ENCODE peak calls at places on chromosomes 3 and 15, in five cellular contexts. One of them, this sample, is unnamed.

GRCh38 chr3:140469491-140469890 is 208.4 kb upstream of the TRIM42 start:
- DNase-seq in HepG2: no peak
- DNase-seq in GM12892: no peak
- DNase-seq in SK-N-SH: no peak
- DNase-seq in HCT116: no peak
- DNase-seq in this sample: no peak

GRCh38 chr3:170331143-170331542 is 26.4 kb upstream of the SKIL start:
- DNase-seq in HepG2: peak
- DNase-seq in GM12892: no peak
- DNase-seq in SK-N-SH: no peak
- DNase-seq in HCT116: no peak
- DNase-seq in this sample: peak

GRCh38 chr3:14298442-14298841 is 104.0 kb upstream of the SLC6A6 start:
- DNase-seq in HepG2: no peak
- DNase-seq in GM12892: no peak
- DNase-seq in SK-N-SH: no peak
- DNase-seq in HCT116: no peak
- DNase-seq in this sample: no peak

GRCh38 chr3:141397996-141398395 is 29.7 kb downstream of the ZBTB38 start:
- DNase-seq in HepG2: no peak
- DNase-seq in GM12892: no peak
- DNase-seq in SK-N-SH: no peak
- DNase-seq in HCT116: no peak
- DNase-seq in this sample: no peak

GRCh38 chr3:126449621-126450051 is 26.1 kb downstream of the ZXDC start:
- DNase-seq in HepG2: no peak
- DNase-seq in GM12892: no peak
- DNase-seq in SK-N-SH: no peak
- DNase-seq in HCT116: no peak
- DNase-seq in this sample: no peak

GRCh38 chr3:63976166-63976861 is 47.0 kb downstream of the PSMD6 start:
- DNase-seq in HepG2: peak
- DNase-seq in GM12892: no peak
- DNase-seq in SK-N-SH: no peak
- DNase-seq in HCT116: no peak
- DNase-seq in this sample: no peak

GRCh38 chr3:175836622-175837021 is 977.5 kb downstream of the NAALADL2 start:
- DNase-seq in HepG2: no peak
- DNase-seq in GM12892: no peak
- DNase-seq in SK-N-SH: no peak
- DNase-seq in HCT116: no peak
- DNase-seq in this sample: no peak

GRCh38 chr3:11140054-11140712 is 14.1 kb upstream of the HRH1 start:
- DNase-seq in HepG2: no peak
- DNase-seq in GM12892: no peak
- DNase-seq in SK-N-SH: no peak
- DNase-seq in HCT116: no peak
- DNase-seq in this sample: no peak

GRCh38 chr3:192409203-192409837 is 318.0 kb downstream of the FGF12 start:
- DNase-seq in HepG2: no peak
- DNase-seq in GM12892: peak
- DNase-seq in SK-N-SH: peak
- DNase-seq in HCT116: no peak
- DNase-seq in this sample: peak

GRCh38 chr3:121648219-121648958 is 12.3 kb downstream of the HCLS1 start:
- DNase-seq in HepG2: no peak
- DNase-seq in GM12892: no peak
- DNase-seq in SK-N-SH: no peak
- DNase-seq in HCT116: no peak
- DNase-seq in this sample: no peak

GRCh38 chr3:36244728-36245127 is 135.6 kb upstream of the STAC start:
- DNase-seq in HepG2: no peak
- DNase-seq in GM12892: no peak
- DNase-seq in SK-N-SH: no peak
- DNase-seq in HCT116: no peak
- DNase-seq in this sample: no peak

GRCh38 chr3:114408763-114409162 is 114.9 kb downstream of the TIGIT start:
- DNase-seq in HepG2: no peak
- DNase-seq in GM12892: no peak
- DNase-seq in SK-N-SH: peak
- DNase-seq in HCT116: no peak
- DNase-seq in this sample: no peak

GRCh38 chr3:155391583-155391982 is 98.1 kb upstream of the STRIT1 start:
- DNase-seq in HepG2: no peak
- DNase-seq in GM12892: no peak
- DNase-seq in SK-N-SH: peak
- DNase-seq in HCT116: peak
- DNase-seq in this sample: no peak

GRCh38 chr3:165451671-165452070 is 255.5 kb upstream of the SLITRK3 start:
- DNase-seq in HepG2: no peak
- DNase-seq in GM12892: no peak
- DNase-seq in SK-N-SH: no peak
- DNase-seq in HCT116: no peak
- DNase-seq in this sample: no peak

GRCh38 chr15:90598053-90598577 is 68.4 kb downstream of the CRTC3 start:
- DNase-seq in HepG2: peak
- DNase-seq in GM12892: peak
- DNase-seq in SK-N-SH: no peak
- DNase-seq in HCT116: no peak
- DNase-seq in this sample: peak

GRCh38 chr3:43692085-43692484 is 1.3 kb downstream of the ABHD5 start:
- DNase-seq in HepG2: no peak
- DNase-seq in GM12892: no peak
- DNase-seq in SK-N-SH: no peak
- DNase-seq in HCT116: no peak
- DNase-seq in this sample: no peak

GRCh38 chr3:149579838-149580542 is 77.8 kb downstream of the WWTR1 start:
- DNase-seq in HepG2: no peak
- DNase-seq in GM12892: no peak
- DNase-seq in SK-N-SH: no peak
- DNase-seq in HCT116: peak
- DNase-seq in this sample: peak

GRCh38 chr3:14478943-14479550 is 61.1 kb downstream of the GRIP2 start:
- DNase-seq in HepG2: no peak
- DNase-seq in GM12892: no peak
- DNase-seq in SK-N-SH: no peak
- DNase-seq in HCT116: no peak
- DNase-seq in this sample: no peak

GRCh38 chr15:55434989-55435825 is 26.9 kb downstream of the PIERCE2 start:
- DNase-seq in HepG2: peak
- DNase-seq in GM12892: no peak
- DNase-seq in SK-N-SH: peak
- DNase-seq in HCT116: peak
- DNase-seq in this sample: peak

GRCh38 chr3:124552224-124552623 is 178.0 kb upstream of the UMPS start:
- DNase-seq in HepG2: peak
- DNase-seq in GM12892: no peak
- DNase-seq in SK-N-SH: no peak
- DNase-seq in HCT116: no peak
- DNase-seq in this sample: peak

GRCh38 chr3:48528754-48529153 is 24.8 kb upstream of the SHISA5 start:
- DNase-seq in HepG2: no peak
- DNase-seq in GM12892: no peak
- DNase-seq in SK-N-SH: no peak
- DNase-seq in HCT116: no peak
- DNase-seq in this sample: no peak
- TF ChIP-seq POLR2AphosphoS5 in HepG2: peak
- TF ChIP-seq POLR2AphosphoS5 in GM12892: no peak
- TF ChIP-seq POLR2AphosphoS5 in SK-N-SH: no peak
- TF ChIP-seq POLR2AphosphoS5 in HCT116: no peak
- TF ChIP-seq POLR2AphosphoS5 in this sample: no peak

DNA sequence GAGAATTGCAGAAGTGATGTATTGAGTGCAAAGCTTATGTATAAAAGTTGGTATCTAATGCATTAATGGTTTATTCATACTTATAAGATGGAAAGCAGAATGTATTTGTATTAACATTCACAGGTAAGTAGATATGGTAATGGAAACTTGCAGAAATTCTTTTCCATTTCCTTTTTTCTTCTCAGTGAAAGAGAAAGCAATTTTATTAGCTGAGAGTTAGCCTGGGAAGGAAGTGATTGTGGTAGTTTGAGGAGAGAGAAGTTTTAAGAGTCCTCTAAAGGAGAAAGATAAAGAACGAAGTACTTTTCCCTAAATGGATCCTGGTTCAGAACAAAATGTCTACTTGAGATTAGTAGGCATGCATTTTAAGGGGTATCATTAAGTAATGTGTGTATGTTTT is 60.1 kb upstream of the OSTN start:
- DNase-seq in HepG2: no peak
- DNase-seq in GM12892: no peak
- DNase-seq in SK-N-SH: no peak
- DNase-seq in HCT116: no peak
- DNase-seq in this sample: peak
- TF ChIP-seq POLR2AphosphoS5 in HepG2: no peak
- TF ChIP-seq POLR2AphosphoS5 in GM12892: no peak
- TF ChIP-seq POLR2AphosphoS5 in SK-N-SH: no peak
- TF ChIP-seq POLR2AphosphoS5 in HCT116: no peak
- TF ChIP-seq POLR2AphosphoS5 in this sample: no peak

GRCh38 chr15:59222906-59223579 is 16.4 kb downstream of the LDHAL6B start:
- DNase-seq in HepG2: no peak
- DNase-seq in GM12892: no peak
- DNase-seq in SK-N-SH: no peak
- DNase-seq in HCT116: no peak
- DNase-seq in this sample: no peak
- TF ChIP-seq POLR2AphosphoS5 in HepG2: no peak
- TF ChIP-seq POLR2AphosphoS5 in GM12892: no peak
- TF ChIP-seq POLR2AphosphoS5 in SK-N-SH: no peak
- TF ChIP-seq POLR2AphosphoS5 in HCT116: no peak
- TF ChIP-seq POLR2AphosphoS5 in this sample: no peak

DNA sequence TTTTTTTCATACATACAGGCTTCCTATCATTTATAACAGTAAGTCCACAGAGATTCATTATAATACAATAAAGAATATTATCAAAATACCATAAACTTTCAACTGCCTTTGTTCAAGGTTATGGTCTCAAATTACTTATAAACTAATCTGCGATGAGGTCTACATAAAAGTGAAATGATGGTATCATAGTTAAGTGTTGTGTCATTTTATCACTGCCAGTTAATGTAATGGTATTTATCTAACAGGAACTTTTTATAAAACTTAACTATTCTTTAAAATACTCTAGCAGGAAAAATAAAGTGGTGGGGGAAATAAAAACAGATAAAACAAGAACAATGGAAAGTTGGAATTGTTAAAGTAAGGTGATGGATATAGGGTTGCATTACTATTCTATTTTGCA is 153.1 kb downstream of the OSBPL10 start:
- DNase-seq in HepG2: no peak
- DNase-seq in GM12892: no peak
- DNase-seq in SK-N-SH: no peak
- DNase-seq in HCT116: no peak
- DNase-seq in this sample: peak
- TF ChIP-seq POLR2AphosphoS5 in HepG2: no peak
- TF ChIP-seq POLR2AphosphoS5 in GM12892: no peak
- TF ChIP-seq POLR2AphosphoS5 in SK-N-SH: no peak
- TF ChIP-seq POLR2AphosphoS5 in HCT116: no peak
- TF ChIP-seq POLR2AphosphoS5 in this sample: no peak

GRCh38 chr3:99467420-99467819 is 171.0 kb upstream of the COL8A1 start:
- DNase-seq in HepG2: no peak
- DNase-seq in GM12892: no peak
- DNase-seq in SK-N-SH: no peak
- DNase-seq in HCT116: no peak
- DNase-seq in this sample: no peak
- TF ChIP-seq POLR2AphosphoS5 in HepG2: no peak
- TF ChIP-seq POLR2AphosphoS5 in GM12892: no peak
- TF ChIP-seq POLR2AphosphoS5 in SK-N-SH: no peak
- TF ChIP-seq POLR2AphosphoS5 in HCT116: no peak
- TF ChIP-seq POLR2AphosphoS5 in this sample: no peak

GRCh38 chr3:196643201-196643749 is 3.8 kb downstream of the NRROS start:
- DNase-seq in HepG2: no peak
- DNase-seq in GM12892: peak
- DNase-seq in SK-N-SH: no peak
- DNase-seq in HCT116: no peak
- DNase-seq in this sample: no peak
- TF ChIP-seq POLR2AphosphoS5 in HepG2: no peak
- TF ChIP-seq POLR2AphosphoS5 in GM12892: peak
- TF ChIP-seq POLR2AphosphoS5 in SK-N-SH: no peak
- TF ChIP-seq POLR2AphosphoS5 in HCT116: no peak
- TF ChIP-seq POLR2AphosphoS5 in this sample: no peak

GRCh38 chr15:47717036-47717611 is at the start of gene SEMA6D:
- DNase-seq in HepG2: peak
- DNase-seq in GM12892: no peak
- DNase-seq in SK-N-SH: peak
- DNase-seq in HCT116: no peak
- DNase-seq in this sample: peak
- TF ChIP-seq POLR2AphosphoS5 in HepG2: no peak
- TF ChIP-seq POLR2AphosphoS5 in GM12892: no peak
- TF ChIP-seq POLR2AphosphoS5 in SK-N-SH: no peak
- TF ChIP-seq POLR2AphosphoS5 in HCT116: no peak
- TF ChIP-seq POLR2AphosphoS5 in this sample: no peak

DNA sequence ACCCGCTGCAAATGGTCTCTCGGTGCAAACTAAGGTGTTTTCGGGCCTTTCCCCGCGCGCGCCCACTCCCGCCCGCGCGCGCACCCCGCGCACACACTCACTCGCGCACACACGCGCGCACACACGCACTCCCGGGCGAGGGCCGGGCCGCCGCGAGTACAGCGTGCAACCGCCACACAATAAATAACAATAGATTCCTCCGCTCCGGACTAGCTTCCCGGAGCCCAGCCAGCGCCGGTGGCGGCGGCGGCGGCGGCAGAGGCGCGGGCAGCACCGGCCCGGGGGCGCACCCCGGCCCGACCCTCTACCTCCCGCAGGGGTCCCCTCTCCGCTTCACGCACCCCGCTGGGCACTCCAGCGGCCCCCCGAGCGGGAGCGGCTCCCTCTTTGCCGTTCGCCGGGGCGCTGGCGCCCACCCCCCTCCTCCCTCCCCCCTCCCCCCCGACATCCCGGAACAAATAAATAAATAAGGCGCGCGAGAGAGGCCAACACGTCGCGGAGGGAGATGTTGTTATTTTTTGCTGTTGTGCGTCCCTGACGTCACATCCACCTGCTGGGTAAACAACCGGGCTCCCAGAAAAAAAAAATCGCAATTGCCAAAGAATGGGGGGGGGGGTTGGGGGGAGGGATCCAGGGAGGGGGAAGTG is at the start of gene FOXP1:
- DNase-seq in HepG2: peak
- DNase-seq in GM12892: no peak
- DNase-seq in SK-N-SH: peak
- DNase-seq in HCT116: peak
- DNase-seq in this sample: peak
- TF ChIP-seq POLR2AphosphoS5 in HepG2: peak
- TF ChIP-seq POLR2AphosphoS5 in GM12892: no peak
- TF ChIP-seq POLR2AphosphoS5 in SK-N-SH: no peak
- TF ChIP-seq POLR2AphosphoS5 in HCT116: peak
- TF ChIP-seq POLR2AphosphoS5 in this sample: peak

DNA sequence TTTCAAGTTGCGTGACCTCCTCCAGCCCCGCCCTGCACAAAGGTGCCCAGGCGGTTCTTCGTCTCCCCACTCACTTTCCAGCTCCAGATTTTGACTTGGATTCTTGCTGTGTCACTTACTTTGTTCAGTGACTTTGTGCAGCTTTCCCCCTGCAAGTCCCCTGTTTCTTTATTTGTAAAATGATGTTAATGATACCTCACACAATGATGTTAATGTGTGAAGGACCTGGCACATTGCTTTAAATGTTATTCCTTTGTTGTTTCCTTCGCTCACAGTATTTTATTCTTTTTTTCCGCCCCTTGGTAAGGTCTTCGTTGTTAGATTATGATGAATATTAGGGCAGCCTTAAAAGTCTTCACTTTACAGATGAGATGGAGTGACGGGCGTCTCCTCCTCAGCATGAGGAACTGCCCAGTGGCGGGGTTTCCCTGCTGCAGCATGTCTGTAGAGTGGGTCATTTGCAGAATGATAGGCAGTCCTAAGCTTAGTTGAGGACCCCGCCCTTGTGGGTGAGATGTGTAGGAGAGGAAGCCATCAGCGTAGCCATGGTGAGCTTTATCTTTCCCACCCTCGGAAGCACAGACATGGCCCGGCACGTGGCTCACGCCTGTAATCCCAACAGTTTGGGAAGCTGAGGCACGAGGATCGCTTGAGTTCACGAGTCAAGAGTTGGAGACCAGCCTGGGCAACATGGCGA is 728 bp downstream of the NIT2 start:
- DNase-seq in HepG2: peak
- DNase-seq in GM12892: peak
- DNase-seq in SK-N-SH: peak
- DNase-seq in HCT116: no peak
- DNase-seq in this sample: peak
- TF ChIP-seq POLR2AphosphoS5 in HepG2: no peak
- TF ChIP-seq POLR2AphosphoS5 in GM12892: peak
- TF ChIP-seq POLR2AphosphoS5 in SK-N-SH: no peak
- TF ChIP-seq POLR2AphosphoS5 in HCT116: no peak
- TF ChIP-seq POLR2AphosphoS5 in this sample: no peak